ENCODE peak calls at places on chromosomes 1 and 21, in eight cellular contexts. E is left ventricle myocardium inferior, F is right lobe of liver, D is heart right ventricle, V is A673, Q is fibroblast of lung, M is left lung, W is dorsolateral prefrontal cortex. Y is an unnamed sample.

GRCh38 chr1:226678251-226678650 is 60.8 kb downstream of the ITPKB start:
- DNase-seq in E (no peak), F (no peak), D (no peak), V (no peak), Q (no peak), M (no peak), W (no peak), Y (no peak)

GRCh38 chr1:187689137-187689536 is 860.4 kb downstream of the PLA2G4A start:
- DNase-seq in E (no peak), F (no peak), D (no peak), V (peak; percentile 48), Q (peak; percentile 88), M (no peak), W (no peak), Y (no peak)

GRCh38 chr21:39441502-39442475 is 3.8 kb downstream of the LCA5L start:
- DNase-seq in E (no peak), F (no peak), D (no peak), V (peak; percentile 55), Q (peak; percentile 68), M (no peak), W (no peak), Y (no peak)

GRCh38 chr1:156744344-156744743 is 3.5 kb upstream of the MRPL24 start:
- DNase-seq in E (no peak), F (no peak), D (no peak), V (no peak), Q (no peak), M (no peak), W (no peak), Y (no peak)

GRCh38 chr1:5532811-5533210 is 459.4 kb downstream of the NPHP4 start:
- DNase-seq in E (no peak), F (no peak), D (no peak), V (no peak), Q (no peak), M (no peak), W (no peak), Y (no peak)

GRCh38 chr1:59506952-59507351 is 210.1 kb downstream of the FGGY start:
- DNase-seq in E (no peak), F (peak; percentile 64), D (no peak), V (peak; percentile 34), Q (peak; percentile 67), M (peak; percentile 55), W (no peak), Y (peak; percentile 29)

GRCh38 chr1:25958475-25958874 is 39.4 kb downstream of the PAFAH2 start:
- DNase-seq in E (no peak), F (no peak), D (no peak), V (no peak), Q (peak; percentile 29), M (no peak), W (no peak), Y (no peak)

GRCh38 chr1:60762176-60762575 is 320.2 kb upstream of the NFIA start:
- DNase-seq in E (no peak), F (no peak), D (no peak), V (no peak), Q (peak; percentile 90), M (no peak), W (no peak), Y (no peak)

GRCh38 chr1:59939393-59939792 is 12.8 kb upstream of the CYP2J2 start:
- DNase-seq in E (no peak), F (peak; percentile 89), D (no peak), V (no peak), Q (no peak), M (no peak), W (no peak), Y (no peak)

GRCh38 chr21:21383126-21383525 is 384.9 kb downstream of the NCAM2 start:
- DNase-seq in E (no peak), F (no peak), D (peak; percentile 7), V (no peak), Q (peak; percentile 16), M (no peak), W (no peak), Y (no peak)

GRCh38 chr1:94209425-94209824 is 28.0 kb downstream of the ARHGAP29 start:
- DNase-seq in E (no peak), F (no peak), D (no peak), V (no peak), Q (peak; percentile 53), M (no peak), W (no peak), Y (no peak)

GRCh38 chr1:30710407-30710806 is 13.0 kb downstream of the MATN1 start:
- DNase-seq in E (no peak), F (no peak), D (no peak), V (no peak), Q (no peak), M (no peak), W (no peak), Y (no peak)

GRCh38 chr1:11918779-11919519 is 7.3 kb downstream of the KIAA2013 start:
- DNase-seq in E (peak; percentile 72), F (no peak), D (peak; percentile 78), V (no peak), Q (peak; percentile 74), M (peak; percentile 64), W (peak; percentile 80), Y (peak; percentile 85)

DNA sequence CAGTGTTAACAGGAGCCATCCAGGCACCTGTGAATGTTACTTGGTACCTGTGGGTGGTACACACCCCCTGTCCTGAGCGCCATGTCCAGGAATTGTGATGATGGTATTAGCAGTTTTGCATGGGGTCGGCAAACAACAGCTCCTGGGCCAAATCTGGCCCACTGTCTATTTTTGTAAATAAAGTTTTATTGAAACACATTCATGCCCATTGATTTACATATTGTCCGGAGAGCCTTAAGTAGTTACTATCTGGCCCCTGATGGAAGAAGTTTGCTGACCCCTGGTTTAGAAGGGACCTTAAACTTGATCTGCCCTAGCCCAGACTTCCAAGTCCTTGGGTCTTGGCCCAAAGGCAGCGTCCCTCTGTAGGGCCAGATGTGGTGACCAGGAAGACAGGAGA is 58.3 kb downstream of the SPSB1 start:
- DNase-seq in E (no peak), F (no peak), D (no peak), V (no peak), Q (no peak), M (no peak), W (no peak), Y (no peak)
- H3K4me3 ChIP-seq in E (no peak overlapping the region), F (no peak overlapping the region), D (no peak overlapping the region), V (no peak overlapping the region), Q (no peak overlapping the region), M (no peak overlapping the region), W (no peak overlapping the region), Y (no peak overlapping the region)

GRCh38 chr1:116951175-116951935 is 41.6 kb downstream of the PTGFRN start:
- DNase-seq in E (peak; percentile 28), F (no peak), D (no peak), V (no peak), Q (peak; percentile 26), M (peak; percentile 72), W (no peak), Y (peak; percentile 39)

GRCh38 chr1:116949213-116949985 is 39.7 kb downstream of the PTGFRN start:
- DNase-seq in E (no peak), F (no peak), D (no peak), V (no peak), Q (no peak), M (no peak), W (no peak), Y (peak; percentile 48)

GRCh38 chr1:116948642-116949041 is 38.9 kb downstream of the PTGFRN start:
- DNase-seq in E (no peak), F (no peak), D (no peak), V (no peak), Q (no peak), M (no peak), W (no peak), Y (no peak)

GRCh38 chr1:116947090-116947489 is 37.4 kb downstream of the PTGFRN start:
- DNase-seq in E (no peak), F (no peak), D (no peak), V (no peak), Q (no peak), M (no peak), W (no peak), Y (no peak)

DNA sequence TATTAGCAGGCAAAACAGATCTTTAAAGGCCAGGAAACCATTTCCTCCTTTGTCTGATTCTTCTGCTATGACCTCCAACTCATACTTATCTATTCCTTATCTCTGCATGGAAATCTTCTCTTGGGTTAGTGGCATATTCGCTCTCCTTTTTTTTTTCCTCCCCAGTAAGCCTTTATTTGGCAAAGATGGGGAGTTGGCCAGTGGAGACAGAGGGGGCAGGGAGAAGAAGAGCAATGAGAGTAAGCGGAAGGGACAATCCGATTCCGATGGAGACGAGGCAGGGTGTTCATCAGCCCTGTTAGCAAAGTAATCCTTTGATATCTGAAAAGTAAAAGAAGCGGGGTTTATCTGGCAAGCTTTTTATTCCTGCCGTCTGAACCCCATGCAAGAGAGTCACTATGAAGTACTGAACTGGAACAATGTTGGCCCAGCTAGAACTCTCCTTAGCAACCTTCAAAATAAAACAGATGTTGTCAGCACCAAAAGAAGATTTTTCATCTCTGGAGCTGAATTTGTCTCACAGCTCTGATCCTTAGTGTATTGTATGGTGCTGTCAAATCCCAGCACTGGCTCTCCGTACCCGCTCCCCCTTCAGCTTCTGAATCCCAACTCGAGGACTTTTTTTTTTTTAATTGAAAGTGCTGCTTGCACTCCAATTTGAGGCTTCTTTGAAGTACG is 40.9 kb downstream of the PTGFRN start:
- DNase-seq in E (no peak), F (no peak), D (peak; percentile 26), V (no peak), Q (no peak), M (no peak), W (no peak), Y (no peak)
- H3K27ac ChIP-seq in E (peak overlapping the region; percentile 83), F (no peak overlapping the region), D (peak overlapping the region; percentile 83), V (no peak overlapping the region), Q (no peak overlapping the region), M (peak overlapping the region; percentile 23), W (no peak overlapping the region), Y (no peak overlapping the region)

DNA sequence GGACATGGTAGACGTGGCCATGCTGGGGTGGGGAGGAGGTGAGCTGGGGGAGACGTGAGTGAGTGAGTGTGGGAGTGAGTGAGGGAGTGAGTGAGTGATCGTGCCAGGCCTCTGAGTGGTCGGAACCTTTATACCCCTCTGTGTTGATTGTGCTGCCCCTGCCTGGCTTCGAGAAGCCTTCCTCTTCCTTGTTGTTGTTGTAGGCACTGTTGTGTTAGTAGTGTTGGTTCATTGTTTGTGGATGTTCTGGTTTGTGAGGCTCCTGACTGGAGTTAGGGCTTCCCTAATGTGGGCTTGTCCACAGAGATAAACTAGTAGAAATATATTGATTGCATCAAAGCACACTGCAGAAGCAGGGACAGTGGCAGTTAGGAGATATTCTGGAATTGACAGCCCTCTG is at the start of gene KRTAP10-3:
- DNase-seq in E (no peak), F (no peak), D (no peak), V (no peak), Q (no peak), M (no peak), W (no peak), Y (no peak)
- H3K4me3 ChIP-seq in E (no peak within 1 kb of the TSS), F (no peak within 1 kb of the TSS), D (no peak within 1 kb of the TSS), V (no peak within 1 kb of the TSS), Q (no peak within 1 kb of the TSS), M (no peak within 1 kb of the TSS), W (no peak within 1 kb of the TSS), Y (no peak within 1 kb of the TSS)

DNA sequence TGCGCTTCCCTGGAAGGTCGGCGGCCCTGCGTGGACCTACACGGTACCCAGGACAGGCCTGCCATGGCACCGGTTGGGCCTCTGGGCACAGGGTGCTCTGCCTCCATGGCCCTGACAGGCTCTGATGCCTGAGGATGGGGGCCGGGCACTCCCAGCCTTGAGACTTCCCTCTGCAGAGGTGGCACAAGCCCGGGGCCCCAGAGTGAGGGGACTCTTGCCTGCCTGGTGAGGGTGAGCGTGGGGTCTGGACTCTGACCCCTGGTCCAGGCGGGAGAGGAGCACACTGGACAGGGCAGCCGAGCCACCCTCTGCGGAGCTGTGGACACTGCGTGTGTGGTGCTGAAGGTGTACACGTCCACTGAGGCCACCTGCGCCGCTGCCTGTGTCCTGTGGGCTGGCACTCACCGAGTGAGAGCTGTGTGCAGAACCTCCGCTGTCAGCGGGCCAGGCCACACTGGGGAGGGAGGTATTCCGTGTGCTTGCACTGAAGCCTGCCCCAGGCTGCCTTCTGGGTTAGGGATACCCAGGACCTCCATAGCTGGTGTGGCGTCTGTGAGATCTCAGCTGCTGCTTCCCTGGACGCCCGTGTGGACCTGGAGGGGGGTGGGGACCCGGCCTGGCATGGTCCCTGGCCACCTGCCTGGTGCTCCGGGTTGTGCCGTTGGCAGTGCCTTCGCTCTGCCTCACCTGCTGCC is 10.4 kb downstream of the SKI start:
- DNase-seq in E (no peak), F (peak; percentile 89), D (no peak), V (no peak), Q (no peak), M (no peak), W (no peak), Y (peak; percentile 22)
- H3K27ac ChIP-seq in E (peak overlapping the region; percentile 26), F (no peak overlapping the region), D (no peak overlapping the region), V (no peak overlapping the region), Q (peak overlapping the region; percentile 40), M (no peak overlapping the region), W (no peak overlapping the region), Y (no peak overlapping the region)